ENCODE peak calls at places on chromosomes 1 and 21, in ten cellular contexts. One of them, this sample, is unnamed.
A peak's percentile ranks its signal among the peaks of the same experiment; 100 is the strongest.

GRCh38 chr1:39933956-39934941 is 20.7 kb upstream of the MFSD2A start:
- DNase-seq in H54: peak; percentile 76
- DNase-seq in HTR-8/SVneo: peak; percentile 75
- DNase-seq in stimulated activated CD4-positive, alpha-beta T cell treated with anti-CD3 and anti-CD28 coated beads, Interleukin-2, amount 100 ng/mL, for 48 hours: no peak
- DNase-seq in left cardiac atrium: peak; percentile 82
- DNase-seq in activated CD8-positive, alpha-beta T cell treated with anti-CD3 and anti-CD28 coated beads for 36 hours: no peak
- DNase-seq in GM03348: peak; percentile 96
- DNase-seq in AG20443: peak; percentile 98
- DNase-seq in astrocyte of the spinal cord: peak; percentile 30
- DNase-seq in astrocyte of the cerebellum: no peak
- DNase-seq in this sample: peak; percentile 91

GRCh38 chr1:19439464-19440171 is 45.7 kb downstream of the CAPZB start:
- DNase-seq in HTR-8/SVneo: no peak
- DNase-seq in astrocyte of the cerebellum: no peak
- DNase-seq in left cardiac atrium: peak; percentile 47
- DNase-seq in activated CD8-positive, alpha-beta T cell treated with anti-CD3 and anti-CD28 coated beads for 36 hours: peak; percentile 59
- DNase-seq in astrocyte of the spinal cord: no peak
- DNase-seq in AG20443: no peak
- DNase-seq in GM03348: no peak
- DNase-seq in H54: no peak
- DNase-seq in stimulated activated CD4-positive, alpha-beta T cell treated with anti-CD3 and anti-CD28 coated beads, Interleukin-2, amount 100 ng/mL, for 48 hours: no peak
- DNase-seq in this sample: peak; percentile 87

GRCh38 chr21:46039891-46040660 is 57.8 kb upstream of the COL6A2 start:
- DNase-seq in HTR-8/SVneo: no peak
- DNase-seq in AG20443: peak; percentile 2
- DNase-seq in GM03348: no peak
- DNase-seq in astrocyte of the cerebellum: no peak
- DNase-seq in activated CD8-positive, alpha-beta T cell treated with anti-CD3 and anti-CD28 coated beads for 36 hours: no peak
- DNase-seq in stimulated activated CD4-positive, alpha-beta T cell treated with anti-CD3 and anti-CD28 coated beads, Interleukin-2, amount 100 ng/mL, for 48 hours: no peak
- DNase-seq in left cardiac atrium: no peak
- DNase-seq in astrocyte of the spinal cord: no peak
- DNase-seq in H54: no peak
- DNase-seq in this sample: peak; percentile 47

GRCh38 chr1:233326995-233327937 is at the start of gene MAP3K21:
- DNase-seq in H54: peak; percentile 87
- DNase-seq in AG20443: peak; percentile 39
- DNase-seq in astrocyte of the spinal cord: peak; percentile 14
- DNase-seq in GM03348: peak; percentile 39
- DNase-seq in astrocyte of the cerebellum: no peak
- DNase-seq in activated CD8-positive, alpha-beta T cell treated with anti-CD3 and anti-CD28 coated beads for 36 hours: peak; percentile 93
- DNase-seq in stimulated activated CD4-positive, alpha-beta T cell treated with anti-CD3 and anti-CD28 coated beads, Interleukin-2, amount 100 ng/mL, for 48 hours: peak; percentile 80
- DNase-seq in HTR-8/SVneo: peak; percentile 87
- DNase-seq in left cardiac atrium: peak; percentile 85
- DNase-seq in this sample: peak; percentile 72

GRCh38 chr1:94092210-94092613 is 28.7 kb downstream of the ABCA4 start:
- DNase-seq in left cardiac atrium: no peak
- DNase-seq in stimulated activated CD4-positive, alpha-beta T cell treated with anti-CD3 and anti-CD28 coated beads, Interleukin-2, amount 100 ng/mL, for 48 hours: no peak
- DNase-seq in astrocyte of the spinal cord: peak; percentile 96
- DNase-seq in astrocyte of the cerebellum: peak; percentile 71
- DNase-seq in GM03348: no peak
- DNase-seq in H54: no peak
- DNase-seq in activated CD8-positive, alpha-beta T cell treated with anti-CD3 and anti-CD28 coated beads for 36 hours: peak; percentile 42
- DNase-seq in HTR-8/SVneo: peak; percentile 61
- DNase-seq in AG20443: no peak
- DNase-seq in this sample: peak; percentile 60

GRCh38 chr1:54866801-54867716 is 19.9 kb downstream of the DHCR24 start:
- DNase-seq in H54: no peak
- DNase-seq in HTR-8/SVneo: no peak
- DNase-seq in astrocyte of the spinal cord: no peak
- DNase-seq in astrocyte of the cerebellum: no peak
- DNase-seq in GM03348: no peak
- DNase-seq in stimulated activated CD4-positive, alpha-beta T cell treated with anti-CD3 and anti-CD28 coated beads, Interleukin-2, amount 100 ng/mL, for 48 hours: no peak
- DNase-seq in AG20443: peak; percentile 20
- DNase-seq in left cardiac atrium: no peak
- DNase-seq in activated CD8-positive, alpha-beta T cell treated with anti-CD3 and anti-CD28 coated beads for 36 hours: no peak
- DNase-seq in this sample: no peak

GRCh38 chr1:203273869-203274602 is 31.3 kb upstream of the BTG2 start:
- DNase-seq in astrocyte of the spinal cord: no peak
- DNase-seq in activated CD8-positive, alpha-beta T cell treated with anti-CD3 and anti-CD28 coated beads for 36 hours: peak; percentile 31
- DNase-seq in AG20443: no peak
- DNase-seq in stimulated activated CD4-positive, alpha-beta T cell treated with anti-CD3 and anti-CD28 coated beads, Interleukin-2, amount 100 ng/mL, for 48 hours: no peak
- DNase-seq in astrocyte of the cerebellum: no peak
- DNase-seq in left cardiac atrium: peak; percentile 70
- DNase-seq in H54: no peak
- DNase-seq in GM03348: no peak
- DNase-seq in HTR-8/SVneo: no peak
- DNase-seq in this sample: peak; percentile 84

GRCh38 chr1:181284978-181285377 is 196.5 kb downstream of the IER5 start:
- DNase-seq in stimulated activated CD4-positive, alpha-beta T cell treated with anti-CD3 and anti-CD28 coated beads, Interleukin-2, amount 100 ng/mL, for 48 hours: no peak
- DNase-seq in HTR-8/SVneo: no peak
- DNase-seq in astrocyte of the cerebellum: no peak
- DNase-seq in left cardiac atrium: no peak
- DNase-seq in astrocyte of the spinal cord: no peak
- DNase-seq in H54: no peak
- DNase-seq in AG20443: no peak
- DNase-seq in GM03348: no peak
- DNase-seq in activated CD8-positive, alpha-beta T cell treated with anti-CD3 and anti-CD28 coated beads for 36 hours: no peak
- DNase-seq in this sample: no peak

GRCh38 chr1:155272466-155273133 is 704 bp downstream of the CLK2 start:
- DNase-seq in HTR-8/SVneo: peak; percentile 35
- DNase-seq in astrocyte of the spinal cord: peak; percentile 67
- DNase-seq in H54: peak; percentile 74
- DNase-seq in AG20443: peak; percentile 55
- DNase-seq in GM03348: peak; percentile 74
- DNase-seq in stimulated activated CD4-positive, alpha-beta T cell treated with anti-CD3 and anti-CD28 coated beads, Interleukin-2, amount 100 ng/mL, for 48 hours: no peak
- DNase-seq in left cardiac atrium: no peak
- DNase-seq in activated CD8-positive, alpha-beta T cell treated with anti-CD3 and anti-CD28 coated beads for 36 hours: no peak
- DNase-seq in astrocyte of the cerebellum: peak; percentile 37
- DNase-seq in this sample: no peak

GRCh38 chr21:14916676-14917141 is 148.1 kb downstream of the NRIP1 start:
- DNase-seq in H54: no peak
- DNase-seq in stimulated activated CD4-positive, alpha-beta T cell treated with anti-CD3 and anti-CD28 coated beads, Interleukin-2, amount 100 ng/mL, for 48 hours: no peak
- DNase-seq in AG20443: no peak
- DNase-seq in HTR-8/SVneo: no peak
- DNase-seq in astrocyte of the cerebellum: no peak
- DNase-seq in left cardiac atrium: no peak
- DNase-seq in GM03348: no peak
- DNase-seq in astrocyte of the spinal cord: peak; percentile 38
- DNase-seq in activated CD8-positive, alpha-beta T cell treated with anti-CD3 and anti-CD28 coated beads for 36 hours: no peak
- DNase-seq in this sample: no peak